ENCODE peak calls at places on chromosomes 11 and 22, in ten cellular contexts. S, O, Y, K, E, J, W, Q, V and D are unnamed samples.

GRCh38 chr11:26127336-26127735 is 204.6 kb upstream of the ANO3 start:
- DNase-seq in Q (no peak), S (no peak), V (no peak), O (no peak), W (no peak), J (no peak), K (no peak), E (no peak), Y (no peak), D (no peak)

GRCh38 chr22:45242778-45243191 is 2.1 kb upstream of the KIAA0930 start:
- DNase-seq in W (no peak), E (no peak), J (no peak), Y (peak), K (peak), Q (no peak), O (peak), S (peak), V (no peak), D (peak)

GRCh38 chr11:129222158-129222557 is 30.0 kb upstream of the ARHGAP32 start:
- DNase-seq in V (no peak), E (no peak), W (no peak), J (no peak), K (no peak), S (no peak), O (no peak), Y (no peak), Q (no peak), D (no peak)

GRCh38 chr11:65057526-65057925 is 827 bp downstream of the NAALADL1 start:
- DNase-seq in S (no peak), O (no peak), Q (no peak), J (no peak), E (no peak), Y (no peak), W (no peak), K (no peak), V (no peak), D (no peak)

GRCh38 chr22:26418620-26419019 is 10.4 kb upstream of the ASPHD2 start:
- DNase-seq in E (no peak), Y (no peak), O (no peak), K (no peak), Q (no peak), J (no peak), V (no peak), S (no peak), W (no peak), D (no peak)

GRCh38 chr11:34959770-34960169 is 43.4 kb downstream of the PDHX start:
- DNase-seq in O (no peak), S (no peak), V (no peak), Q (no peak), J (no peak), E (no peak), W (no peak), Y (no peak), K (no peak), D (no peak)

GRCh38 chr22:17199131-17199731 is 20.0 kb downstream of the ADA2 start:
- DNase-seq in J (peak), V (no peak), S (no peak), Y (peak), K (no peak), W (peak), O (no peak), Q (no peak), E (no peak), D (no peak)

GRCh38 chr11:109789911-109790310 is 303.3 kb upstream of the ZC3H12C start:
- DNase-seq in O (no peak), Q (no peak), V (no peak), E (no peak), Y (no peak), W (no peak), K (no peak), S (no peak), J (no peak), D (no peak)

GRCh38 chr11:84408946-84409411 is 1122.8 kb upstream of the CCDC90B start:
- DNase-seq in W (no peak), V (no peak), J (no peak), S (peak), K (no peak), Q (no peak), O (no peak), E (no peak), Y (no peak), D (no peak)

GRCh38 chr11:86869966-86870570 is 69.7 kb downstream of the PRSS23 start:
- DNase-seq in Q (peak), S (peak), J (peak), E (peak), V (peak), Y (peak), W (peak), O (peak), K (peak), D (peak)

GRCh38 chr11:1399386-1400167 is 9.8 kb downstream of the BRSK2 start:
- DNase-seq in S (no peak), J (peak), W (no peak), O (no peak), V (no peak), E (no peak), K (no peak), Q (no peak), Y (no peak), D (no peak)

GRCh38 chr11:130103296-130103814 is 33.7 kb downstream of the APLP2 start:
- DNase-seq in O (no peak), S (no peak), W (no peak), E (no peak), Y (peak), V (peak), K (peak), Q (no peak), J (no peak), D (no peak)

GRCh38 chr11:129530154-129530895 is 154.7 kb downstream of the BARX2 start:
- DNase-seq in W (no peak), S (peak), K (no peak), J (no peak), V (no peak), Y (peak), O (peak), E (no peak), Q (no peak), D (no peak)

GRCh38 chr11:23280088-23280487 is 419.8 kb upstream of the CCDC179 start:
- DNase-seq in K (no peak), E (no peak), O (no peak), Q (no peak), V (peak), W (no peak), Y (no peak), S (no peak), J (no peak), D (no peak)

GRCh38 chr22:37818397-37819099 is 4.6 kb upstream of the GALR3 start:
- DNase-seq in K (no peak), S (no peak), Y (no peak), W (peak), J (peak), E (peak), Q (no peak), V (no peak), O (peak), D (peak)

GRCh38 chr11:13304655-13305340 is 27.2 kb downstream of the BMAL1 start:
- DNase-seq in S (no peak), E (no peak), Q (no peak), K (no peak), O (no peak), Y (no peak), V (no peak), W (no peak), J (no peak), D (no peak)

GRCh38 chr11:85590848-85591483 is 36.2 kb downstream of the DLG2 start:
- DNase-seq in J (no peak), V (peak), W (no peak), K (peak), O (no peak), E (no peak), S (peak), Y (peak), Q (peak), D (no peak)

GRCh38 chr11:100636536-100636935 is 50.6 kb upstream of the ARHGAP42 start:
- DNase-seq in Y (no peak), Q (no peak), W (no peak), J (no peak), O (no peak), S (peak), E (no peak), K (no peak), V (no peak), D (no peak)

GRCh38 chr11:105032495-105032894 is 2.4 kb downstream of the CASP1 start:
- DNase-seq in J (no peak), K (no peak), O (no peak), W (no peak), V (no peak), Q (no peak), S (no peak), Y (no peak), E (no peak), D (no peak)

GRCh38 chr11:66280428-66280827 is 2.5 kb downstream of the CNIH2 start:
- DNase-seq in Y (no peak), S (no peak), V (no peak), E (no peak), Q (no peak), J (no peak), W (no peak), K (no peak), O (no peak), D (no peak)

GRCh38 chr11:12556788-12557384 is 117.3 kb upstream of the TEAD1 start:
- DNase-seq in Q (peak), K (peak), V (peak), W (peak), S (peak), Y (no peak), J (peak), E (no peak), O (no peak), D (no peak)

GRCh38 chr11:117717485-117718314 is 79.3 kb downstream of the DSCAML1 start:
- DNase-seq in Q (no peak), K (no peak), Y (peak), S (no peak), V (no peak), W (no peak), J (no peak), O (peak), E (no peak), D (peak)

GRCh38 chr11:1083621-1084551 is 9.2 kb downstream of the MUC2 start:
- DNase-seq in K (peak), W (peak), S (no peak), O (no peak), E (no peak), Q (no peak), V (no peak), Y (no peak), J (peak), D (no peak)

GRCh38 chr11:19892387-19892786 is 179.8 kb downstream of the NAV2 start:
- DNase-seq in Q (no peak), V (no peak), Y (no peak), K (peak), J (no peak), O (no peak), E (no peak), S (no peak), W (no peak), D (no peak)

GRCh38 chr11:37500425-37500824 is 902.4 kb upstream of the RAG2 start:
- DNase-seq in W (no peak), K (peak), Y (no peak), O (no peak), Q (no peak), J (no peak), S (no peak), E (no peak), V (no peak), D (no peak)

GRCh38 chr11:19995131-19995530 is 165.1 kb downstream of the DBX1 start:
- DNase-seq in W (no peak), Q (no peak), S (no peak), V (peak), K (peak), J (peak), E (no peak), Y (no peak), O (no peak), D (no peak)

GRCh38 chr11:58178444-58178843 is 10.4 kb upstream of the OR9Q2 start:
- DNase-seq in S (no peak), O (no peak), V (no peak), E (no peak), K (no peak), W (no peak), Q (no peak), Y (no peak), J (no peak), D (no peak)